ENCODE peak calls at places on chromosomes 6 and 20, in seven cellular contexts. G is T1000; W is IMR-90; K is NCI-H1105; X is activated naive CD8-positive, alpha-beta T cell treated with anti-CD3 and anti-CD28 coated beads, Interleukin-2, amount 50 U/mL, for 24 hours; V is DMS153; Z is progenitor cell of endocrine pancreas. T is an unnamed sample.

GRCh38 chr6:78615430-78615904 is 251.9 kb upstream of the IRAK1BP1 start:
- DNase-seq in G (no peak), W (no peak), K (no peak), X (no peak), V (no peak), Z (no peak), T (no peak)

GRCh38 chr6:149334201-149334600 is 16.7 kb downstream of the TAB2 start:
- DNase-seq in G (no peak), W (peak), K (no peak), X (no peak), V (no peak), Z (no peak), T (no peak)

GRCh38 chr6:75602897-75603395 is 1.3 kb downstream of the SENP6 start:
- DNase-seq in G (no peak), W (no peak), K (no peak), X (no peak), V (no peak), Z (no peak), T (no peak)

GRCh38 chr20:50200482-50201104 is 10.0 kb downstream of the CEBPB start:
- DNase-seq in G (no peak), W (no peak), K (no peak), X (no peak), V (no peak), Z (no peak), T (no peak)

GRCh38 chr6:166104107-166104506 is 63.5 kb downstream of the TBXT start:
- DNase-seq in G (no peak), W (peak), K (no peak), X (no peak), V (no peak), Z (no peak), T (no peak)

GRCh38 chr6:1475169-1475568 is 85.8 kb downstream of the FOXF2 start:
- DNase-seq in G (no peak), W (no peak), K (no peak), X (no peak), V (no peak), Z (no peak), T (no peak)

GRCh38 chr6:149766156-149766768 is 16.7 kb downstream of the PCMT1 start:
- DNase-seq in G (peak), W (peak), K (no peak), X (no peak), V (no peak), Z (no peak), T (no peak)

GRCh38 chr6:98343797-98344196 is 490.6 kb upstream of the POU3F2 start:
- DNase-seq in G (no peak), W (no peak), K (no peak), X (no peak), V (no peak), Z (no peak), T (no peak)

GRCh38 chr20:62122659-62123449 is 579 bp downstream of the LSM14B start:
- DNase-seq in G (no peak), W (no peak), K (peak), X (peak), V (no peak), Z (peak), T (no peak)

GRCh38 chr20:33936651-33937050 is 57.1 kb upstream of the RALY start:
- DNase-seq in G (no peak), W (no peak), K (no peak), X (no peak), V (no peak), Z (no peak), T (no peak)

GRCh38 chr6:135145509-135145865 is 35.6 kb upstream of the MYB start:
- DNase-seq in G (no peak), W (no peak), K (no peak), X (no peak), V (no peak), Z (no peak), T (no peak)

GRCh38 chr6:19549109-19549508 is 288.1 kb upstream of the ID4 start:
- DNase-seq in G (no peak), W (no peak), K (no peak), X (no peak), V (no peak), Z (no peak), T (no peak)

GRCh38 chr6:109747216-109747615 is 56.1 kb downstream of the FIG4 start:
- DNase-seq in G (no peak), W (no peak), K (no peak), X (no peak), V (no peak), Z (no peak), T (no peak)

GRCh38 chr6:158322724-158323560 is 10.7 kb downstream of the TULP4 start:
- DNase-seq in G (no peak), W (peak), K (no peak), X (no peak), V (no peak), Z (no peak), T (no peak)

GRCh38 chr6:49826743-49827406 is 39.5 kb downstream of the CRISP1 start:
- DNase-seq in G (no peak), W (no peak), K (no peak), X (no peak), V (no peak), Z (no peak), T (no peak)

GRCh38 chr6:125970760-125971159 is 14.2 kb downstream of the HINT3 start:
- DNase-seq in G (no peak), W (no peak), K (no peak), X (no peak), V (no peak), Z (no peak), T (no peak)

GRCh38 chr6:158939255-158940170 is 60.5 kb downstream of the RSPH3 start:
- DNase-seq in G (no peak), W (no peak), K (no peak), X (no peak), V (no peak), Z (no peak), T (peak)

GRCh38 chr6:42394881-42395620 is 56.7 kb downstream of the TRERF1 start:
- DNase-seq in G (no peak), W (no peak), K (no peak), X (no peak), V (no peak), Z (no peak), T (no peak)

T was measured in WTC11.